ENCODE peak calls at places on chromosomes 3 and 15, in six cellular contexts. K, R, A, Q, O and E are unnamed samples.
A peak's percentile ranks its signal among the peaks of the same experiment; 100 is the strongest.

GRCh38 chr3:101836907-101837598 is 12.3 kb upstream of the NFKBIZ start:
- DNase-seq in O (no peak), R (no peak), K (no peak), A (no peak), Q (peak; percentile 41), E (no peak)

GRCh38 chr15:59997070-59997701 is 6.9 kb upstream of the FOXB1 start:
- DNase-seq in Q (peak; percentile 66), A (peak; percentile 16), R (peak; percentile 42), K (no peak), O (no peak), E (peak; percentile 46)

GRCh38 chr3:130699765-130700164 is 46.9 kb downstream of the PIK3R4 start:
- DNase-seq in Q (peak; percentile 15), K (no peak), R (no peak), O (no peak), A (peak; percentile 29), E (no peak)

GRCh38 chr3:42659451-42660130 is 6.1 kb downstream of the ZBTB47 start:
- DNase-seq in R (no peak), O (no peak), A (no peak), Q (no peak), K (peak; percentile 86), E (no peak)

GRCh38 chr15:73955326-73955725 is 29.1 kb downstream of the LOXL1 start:
- DNase-seq in O (no peak), K (no peak), R (no peak), A (no peak), Q (no peak), E (no peak)

GRCh38 chr3:31968391-31968926 is 12.6 kb downstream of the OSBPL10 start:
- DNase-seq in K (no peak), O (no peak), A (peak; percentile 58), Q (peak; percentile 29), R (no peak), E (no peak)

GRCh38 chr15:72042865-72043264 is 75.1 kb downstream of the MYO9A start:
- DNase-seq in R (no peak), O (no peak), K (no peak), A (no peak), Q (no peak), E (no peak)

GRCh38 chr3:153752405-153753027 is 368.7 kb upstream of the ARHGEF26 start:
- DNase-seq in Q (no peak), A (no peak), R (no peak), K (no peak), O (no peak), E (no peak)

GRCh38 chr3:71380096-71380495 is 203.4 kb downstream of the FOXP1 start:
- DNase-seq in O (no peak), R (no peak), Q (peak; percentile 23), A (no peak), K (peak; percentile 47), E (no peak)

GRCh38 chr3:157175678-157176077 is 15.7 kb upstream of the CCNL1 start:
- DNase-seq in Q (peak; percentile 23), K (no peak), R (no peak), O (no peak), A (peak; percentile 37), E (no peak)